ENCODE peak calls at places on chromosomes 4 and X, in nine cellular contexts. F is Peyer's patch, A is adrenal gland, T is psoas muscle, P is ascending aorta, D is GM23338, G is sigmoid colon, V is upper lobe of right lung, E is heart right ventricle. B is an unnamed sample. For H3K36me3, the result is how much of the 10 kb centered on the place peaks cover.

GRCh38 chr4:680931-681645 is 6.7 kb downstream of the MYL5 start:
- DNase-seq in F (peak), A (peak), T (peak), P (no peak), D (peak), G (peak), V (peak), E (peak), B (peak)

GRCh38 chr4:120723986-120724385 is 198.5 kb downstream of the PRDM5 start:
- DNase-seq in F (no peak), A (no peak), T (no peak), P (no peak), D (no peak), G (no peak), V (no peak), E (no peak), B (no peak)

GRCh38 chr4:32775049-32775448 is 2054.9 kb downstream of the PCDH7 start:
- DNase-seq in F (no peak), A (no peak), T (no peak), P (no peak), D (peak), G (no peak), V (no peak), E (no peak), B (no peak)

GRCh38 chr4:56410247-56410646 is 23.0 kb upstream of the AASDH start:
- DNase-seq in F (no peak), A (peak), T (no peak), P (no peak), D (peak), G (no peak), V (no peak), E (peak), B (no peak)

GRCh38 chr4:94939791-94940530 is 182.2 kb downstream of the BMPR1B start:
- DNase-seq in F (no peak), A (no peak), T (no peak), P (no peak), D (peak), G (no peak), V (no peak), E (no peak), B (no peak)

GRCh38 chrX:31870267-31870666 is 798.4 kb upstream of the FTHL17 start:
- DNase-seq in F (no peak), A (no peak), T (no peak), P (no peak), D (no peak), G (no peak), V (no peak), E (no peak), B (no peak)

GRCh38 chr4:48602222-48602621 is 112.2 kb downstream of the ZAR1 start:
- DNase-seq in F (no peak), A (no peak), T (no peak), P (no peak), D (no peak), G (no peak), V (no peak), E (no peak), B (no peak)

GRCh38 chr4:124173892-124174291 is 538.6 kb downstream of the ANKRD50 start:
- DNase-seq in F (no peak), A (no peak), T (no peak), P (no peak), D (no peak), G (no peak), V (no peak), E (no peak), B (no peak)

GRCh38 chr4:105895609-105896460 is 564 bp downstream of the NPNT start:
- DNase-seq in F (peak), A (no peak), T (peak), P (no peak), D (peak), G (no peak), V (peak), E (no peak), B (peak)

GRCh38 chr4:170030121-170030520 is 3.9 kb upstream of the MFAP3L start:
- DNase-seq in F (no peak), A (no peak), T (no peak), P (no peak), D (no peak), G (no peak), V (no peak), E (no peak), B (no peak)

DNA sequence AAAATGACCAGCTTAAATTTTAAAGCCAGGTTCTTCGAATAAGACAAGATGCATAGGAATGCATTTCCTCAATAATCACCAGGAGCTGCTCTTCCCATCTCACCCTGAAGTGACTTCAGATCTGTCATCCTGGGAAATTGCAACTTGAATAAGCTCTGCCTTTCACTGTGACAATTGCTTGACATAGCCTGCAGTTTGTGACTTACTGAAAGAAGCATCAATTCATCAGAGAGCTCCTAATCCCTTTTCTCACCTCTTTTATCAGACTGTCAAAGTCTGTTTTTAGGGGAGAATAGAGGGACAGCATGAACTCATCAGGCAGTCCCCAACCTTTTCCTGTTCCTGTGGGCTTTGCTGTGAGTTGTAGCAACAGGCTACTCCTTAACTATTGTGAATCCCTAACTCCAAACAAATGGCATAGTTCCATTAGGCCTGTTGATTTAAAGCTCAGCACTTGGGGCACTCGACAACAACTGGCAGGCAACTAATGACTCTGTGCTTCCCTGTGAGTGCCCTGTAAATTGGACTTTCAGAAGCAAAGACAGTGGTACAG is 64.8 kb downstream of the DOCK11 start:
- DNase-seq in F (no peak), A (no peak), T (no peak), P (no peak), D (peak), G (no peak), V (no peak), E (no peak), B (no peak)
- H3K36me3 ChIP-seq in F (under half), A (under half), T (under half), P (under half), D (under half), G (under half), V (under half), E (under half), B (under half)

DNA sequence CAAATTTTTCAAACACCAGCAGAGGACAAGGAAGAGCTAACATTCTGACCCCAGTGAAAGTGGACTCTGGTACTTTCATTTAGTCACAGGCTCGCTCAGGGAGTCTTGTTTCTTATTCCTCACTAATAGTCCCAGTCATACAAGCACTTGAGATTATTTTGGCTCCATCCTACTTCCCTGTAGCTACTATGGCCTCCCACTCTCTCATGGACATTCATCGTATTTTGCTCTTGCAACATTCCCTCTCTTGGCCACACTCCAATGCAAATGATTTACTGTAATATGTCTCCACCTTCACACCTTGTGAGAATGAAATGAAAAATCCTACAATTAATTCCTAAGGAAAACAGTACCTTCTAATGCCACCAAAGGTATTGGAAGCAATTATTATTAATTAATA is 21.3 kb downstream of the PLRG1 start:
- DNase-seq in F (no peak), A (no peak), T (no peak), P (no peak), D (no peak), G (no peak), V (no peak), E (no peak), B (no peak)
- H3K27ac ChIP-seq in F (no peak), A (no peak), T (no peak), P (no peak), D (no peak), G (no peak), V (no peak), E (no peak), B (no peak)

GRCh38 chr4:142443469-142443868 is 402.6 kb downstream of the INPP4B start:
- DNase-seq in F (no peak), A (no peak), T (no peak), P (no peak), D (peak), G (no peak), V (no peak), E (no peak), B (no peak)
- TF ChIP-seq CTCF in F (no peak), A (no peak), T (no peak), P (no peak), D (peak), G (no peak), V (no peak), E (no peak), B (no peak)

GRCh38 chr4:6235012-6235411 is 34.6 kb upstream of the WFS1 start:
- DNase-seq in F (peak), A (peak), T (no peak), P (no peak), D (no peak), G (peak), V (peak), E (no peak), B (no peak)
- H3K36me3 ChIP-seq in F (under half), A (under half), T (under half), P (under half), D (under half), G (under half), V (under half), E (under half), B (under half)

GRCh38 chrX:10102046-10102704 is 54.6 kb upstream of the CLCN4 start:
- DNase-seq in F (no peak), A (no peak), T (no peak), P (no peak), D (no peak), G (no peak), V (no peak), E (no peak), B (no peak)

GRCh38 chrX:10104958-10105658 is 51.7 kb upstream of the CLCN4 start:
- DNase-seq in F (no peak), A (no peak), T (no peak), P (no peak), D (no peak), G (peak), V (no peak), E (no peak), B (no peak)

GRCh38 chrX:10101269-10101668 is 55.5 kb upstream of the CLCN4 start:
- DNase-seq in F (no peak), A (no peak), T (no peak), P (no peak), D (no peak), G (no peak), V (no peak), E (no peak), B (no peak)

GRCh38 chrX:10099411-10099810 is 57.4 kb upstream of the CLCN4 start:
- DNase-seq in F (no peak), A (no peak), T (no peak), P (no peak), D (no peak), G (no peak), V (no peak), E (no peak), B (no peak)

GRCh38 chrX:10103023-10103422 is 53.8 kb upstream of the CLCN4 start:
- DNase-seq in F (no peak), A (no peak), T (no peak), P (no peak), D (no peak), G (no peak), V (no peak), E (no peak), B (no peak)
- H3K27ac ChIP-seq in F (no peak), A (no peak), T (no peak), P (no peak), D (no peak), G (no peak), V (no peak), E (no peak), B (no peak)